ENCODE peak calls at places on chromosomes 11 and 22, in six cellular contexts. R is IMR-90, L is mesendoderm, J is H1, B is trophoblast cell, G is mesenchymal stem cell. V is an unnamed sample.

GRCh38 chr11:109422755-109423113 is 744 bp downstream of the C11orf87 start:
- DNase-seq in R (no peak), L (no peak), J (no peak), B (no peak), G (no peak), V (no peak)

GRCh38 chr11:73263640-73264039 is 8.5 kb upstream of the P2RY6 start:
- DNase-seq in R (no peak), L (no peak), J (no peak), B (no peak), G (no peak), V (no peak)

GRCh38 chr11:31921066-31921465 is 109.9 kb upstream of the PAX6 start:
- DNase-seq in R (no peak), L (peak), J (no peak), B (no peak), G (no peak), V (no peak)

GRCh38 chr11:117189191-117189940 is 9.8 kb upstream of the TAGLN start:
- DNase-seq in R (no peak), L (no peak), J (no peak), B (no peak), G (no peak), V (no peak)

GRCh38 chr11:88618716-88619462 is 281.4 kb upstream of the CTSC start:
- DNase-seq in R (no peak), L (no peak), J (no peak), B (no peak), G (no peak), V (no peak)

GRCh38 chr11:94272738-94273313 is 31.6 kb upstream of the IZUMO1R start:
- DNase-seq in R (no peak), L (no peak), J (no peak), B (peak), G (no peak), V (no peak)

GRCh38 chr11:10373340-10373739 is 68.5 kb downstream of the ADM start:
- DNase-seq in R (peak), L (no peak), J (peak), B (no peak), G (peak), V (no peak)

GRCh38 chr11:117219001-117219400 is 12.9 kb downstream of the PCSK7 start:
- DNase-seq in R (no peak), L (no peak), J (no peak), B (no peak), G (no peak), V (no peak)

GRCh38 chr11:96145163-96145585 is 197.8 kb downstream of the MAML2 start:
- DNase-seq in R (no peak), L (no peak), J (no peak), B (peak), G (peak), V (no peak)

GRCh38 chr11:110525883-110526282 is 96.1 kb downstream of the FDX1 start:
- DNase-seq in R (peak), L (no peak), J (no peak), B (no peak), G (peak), V (no peak)

GRCh38 chr11:16191852-16192240 is 164.5 kb downstream of the SOX6 start:
- DNase-seq in R (no peak), L (no peak), J (no peak), B (no peak), G (no peak), V (no peak)

DNA sequence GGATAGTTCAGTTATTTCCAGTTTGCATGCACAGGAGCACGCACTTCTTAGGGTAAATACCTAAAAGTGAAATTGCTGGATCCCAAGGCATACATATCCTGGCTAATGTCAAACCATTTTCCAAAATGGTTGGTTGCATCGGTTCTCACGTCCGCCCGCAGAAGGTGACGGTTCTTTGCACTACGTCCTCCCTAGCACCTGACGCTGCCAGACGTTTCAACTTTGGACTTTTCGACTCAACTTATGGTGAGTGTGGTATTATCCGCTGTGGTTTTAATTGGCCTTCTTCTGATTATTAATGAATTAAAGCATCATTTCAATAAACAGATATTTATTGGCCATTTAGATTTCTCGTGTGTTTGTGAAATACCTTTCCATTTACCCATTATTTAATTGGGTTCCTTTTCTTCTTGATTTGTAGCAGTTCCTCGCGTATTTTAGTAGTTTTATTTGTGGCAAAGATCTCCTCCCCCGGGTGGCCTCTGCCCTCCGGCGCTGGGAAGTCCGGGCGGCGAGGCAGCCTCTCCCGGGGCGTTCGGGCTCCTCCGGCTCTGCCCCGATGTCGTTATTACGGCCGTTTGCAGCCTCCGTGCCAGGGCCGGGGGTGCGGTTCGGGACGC is at the start of gene JHY:
- DNase-seq in R (no peak), L (no peak), J (no peak), B (no peak), G (no peak), V (no peak)
- H3K4me3 ChIP-seq in R (peak), L (peak), J (peak), B (peak), G (peak), V (peak)

DNA sequence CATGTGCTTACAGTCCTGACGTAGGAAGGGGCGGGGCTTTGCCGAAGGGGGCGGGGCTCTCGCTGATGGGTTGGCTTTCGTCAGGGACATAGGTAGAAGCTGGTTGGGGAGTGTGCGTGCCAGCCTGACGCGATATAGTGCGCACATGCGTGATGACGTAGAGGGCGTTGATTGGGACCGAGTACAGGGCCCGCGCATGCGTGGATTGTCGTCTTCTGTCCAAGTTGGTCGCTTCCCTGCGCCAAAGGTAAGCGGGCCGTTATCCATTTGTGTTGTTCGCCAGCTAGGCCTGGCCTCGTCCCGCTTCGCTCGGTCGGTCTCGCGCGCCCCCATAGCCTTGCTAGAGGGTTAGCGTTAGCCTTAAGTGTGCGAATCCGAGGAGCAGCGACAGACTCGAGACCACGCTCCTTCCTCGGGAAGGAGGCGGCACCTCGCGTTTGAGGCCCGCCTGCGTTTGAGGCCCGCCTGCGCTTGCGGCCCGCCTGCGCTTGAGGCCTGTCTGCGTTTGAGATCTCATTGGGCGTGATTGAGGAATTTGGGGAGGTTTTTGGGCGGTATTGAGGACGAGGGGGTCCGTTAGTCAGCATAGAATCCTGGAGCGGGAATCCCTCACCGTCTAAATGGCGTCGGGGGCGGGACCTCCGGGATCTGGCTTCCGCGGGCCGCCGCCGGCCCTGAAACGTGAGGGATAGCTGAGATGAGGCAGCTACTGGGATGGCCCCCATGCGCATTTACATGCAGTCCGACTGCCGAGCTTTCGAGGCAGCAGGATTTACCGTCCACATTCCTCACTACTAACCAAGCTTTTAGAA is at the start of gene XRCC6:
- DNase-seq in R (peak), L (peak), J (peak), B (peak), G (peak), V (peak)
- H2BK5ac ChIP-seq in R (peak), L (peak), J (peak), B (peak), G (peak), V (peak)

DNA sequence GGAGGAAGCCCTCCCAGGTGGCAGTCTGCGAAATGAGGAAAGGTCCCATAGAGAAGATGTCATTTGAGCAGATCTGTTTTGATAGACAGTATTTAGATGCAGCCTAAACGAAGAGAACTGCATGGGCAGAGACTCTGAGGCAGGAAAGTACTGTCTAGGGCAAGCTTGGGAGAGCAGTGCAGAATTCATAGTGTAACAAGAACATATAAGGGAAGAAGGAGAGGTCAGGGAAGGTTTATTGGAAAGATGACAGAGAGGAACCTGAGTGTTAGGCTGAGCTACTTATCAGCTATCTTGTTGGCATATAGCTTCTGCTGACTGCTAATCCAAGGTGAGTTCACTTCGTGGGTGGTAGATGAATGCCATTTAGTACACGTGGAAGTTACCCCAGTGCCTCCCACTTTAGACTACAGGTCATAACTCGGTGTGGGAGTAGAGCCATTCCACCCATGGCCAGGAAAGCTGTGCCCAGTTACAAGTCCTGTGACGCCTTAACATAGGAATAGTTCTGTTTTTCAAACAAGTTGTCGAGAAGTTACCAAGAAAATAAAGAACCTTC is 99.5 kb downstream of the DBX1 start:
- DNase-seq in R (no peak), L (no peak), J (no peak), B (no peak), G (no peak), V (no peak)
- H4K8ac ChIP-seq in R (no peak), L (no peak), J (no peak), B (no peak), G (no peak), V (no peak)

GRCh38 chr11:119337581-119338317 is 2.9 kb downstream of the C1QTNF5 start:
- DNase-seq in R (peak), L (peak), J (peak), B (no peak), G (peak), V (peak)

GRCh38 chr11:119339581-119340334 is 925 bp downstream of the C1QTNF5 start:
- DNase-seq in R (no peak), L (peak), J (peak), B (no peak), G (peak), V (peak)

GRCh38 chr11:119338946-119339580 is 1.6 kb downstream of the C1QTNF5 start:
- DNase-seq in R (no peak), L (no peak), J (peak), B (no peak), G (peak), V (no peak)

GRCh38 chr11:119336744-119337469 is 2.6 kb downstream of the RNF26 start:
- DNase-seq in R (no peak), L (no peak), J (no peak), B (no peak), G (no peak), V (no peak)

DNA sequence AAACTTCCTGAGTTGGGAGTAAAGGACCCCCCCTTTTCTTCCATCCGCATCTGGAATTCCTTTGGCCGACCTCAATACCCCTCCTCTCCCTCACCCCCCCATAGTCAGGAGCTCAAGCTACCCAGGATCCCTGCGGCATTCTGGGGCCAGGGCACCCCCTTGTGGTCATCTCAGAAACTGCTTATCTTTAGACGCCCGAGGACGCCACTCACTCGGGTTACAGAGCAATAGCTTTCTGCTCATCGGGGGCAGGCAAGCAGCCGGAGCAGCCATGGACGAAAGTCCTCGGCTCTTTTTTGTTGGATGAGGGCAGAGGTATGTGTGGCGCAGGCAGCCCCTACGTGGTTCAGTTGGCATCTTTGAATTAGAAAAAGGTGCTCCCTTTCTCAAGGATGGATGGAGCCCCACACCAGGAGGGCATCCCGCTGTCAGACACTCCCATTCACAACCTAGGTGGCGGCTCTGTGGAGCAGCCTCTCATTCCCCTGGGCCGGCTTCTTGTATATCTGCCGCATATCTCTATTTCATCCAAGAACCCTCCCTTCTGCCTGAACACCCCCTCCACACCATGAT is 2.3 kb downstream of the C1QTNF5 start:
- DNase-seq in R (no peak), L (peak), J (peak), B (no peak), G (no peak), V (peak)
- H3K4me3 ChIP-seq in R (peak), L (no peak), J (peak), B (no peak), G (peak), V (no peak)